ENCODE peak calls at places on chromosome 7, in five cellular contexts. One of them, this sample, is unnamed.

GRCh38 chr7:39709768-39710291 is 86.5 kb downstream of the RALA start:
- DNase-seq in central memory CD4-positive, alpha-beta T cell: no peak
- DNase-seq in effector memory CD8-positive, alpha-beta T cell: no peak
- DNase-seq in fibroblast of the conjunctiva: peak
- DNase-seq in Ammon's horn: peak
- DNase-seq in this sample: no peak

GRCh38 chr7:3482147-3482921 is 181.3 kb downstream of the SDK1 start:
- DNase-seq in effector memory CD8-positive, alpha-beta T cell: no peak
- DNase-seq in central memory CD4-positive, alpha-beta T cell: no peak
- DNase-seq in Ammon's horn: no peak
- DNase-seq in fibroblast of the conjunctiva: peak
- DNase-seq in this sample: no peak

GRCh38 chr7:69429817-69430501 is 168.3 kb upstream of the AUTS2 start:
- DNase-seq in central memory CD4-positive, alpha-beta T cell: no peak
- DNase-seq in Ammon's horn: peak
- DNase-seq in effector memory CD8-positive, alpha-beta T cell: no peak
- DNase-seq in fibroblast of the conjunctiva: peak
- DNase-seq in this sample: no peak

GRCh38 chr7:127690806-127691205 is 38.8 kb downstream of the SND1 start:
- DNase-seq in fibroblast of the conjunctiva: no peak
- DNase-seq in central memory CD4-positive, alpha-beta T cell: no peak
- DNase-seq in Ammon's horn: peak
- DNase-seq in effector memory CD8-positive, alpha-beta T cell: no peak
- DNase-seq in this sample: no peak

GRCh38 chr7:124085168-124085567 is 52.3 kb upstream of the TMEM229A start:
- DNase-seq in fibroblast of the conjunctiva: no peak
- DNase-seq in effector memory CD8-positive, alpha-beta T cell: no peak
- DNase-seq in Ammon's horn: peak
- DNase-seq in central memory CD4-positive, alpha-beta T cell: no peak
- DNase-seq in this sample: no peak

GRCh38 chr7:20217193-20217948 is at the start of gene MACC1:
- DNase-seq in effector memory CD8-positive, alpha-beta T cell: no peak
- DNase-seq in Ammon's horn: peak
- DNase-seq in fibroblast of the conjunctiva: no peak
- DNase-seq in central memory CD4-positive, alpha-beta T cell: no peak
- DNase-seq in this sample: peak

GRCh38 chr7:106166651-106167342 is 54.7 kb upstream of the SYPL1 start:
- DNase-seq in central memory CD4-positive, alpha-beta T cell: peak
- DNase-seq in Ammon's horn: peak
- DNase-seq in effector memory CD8-positive, alpha-beta T cell: peak
- DNase-seq in fibroblast of the conjunctiva: peak
- DNase-seq in this sample: peak

GRCh38 chr7:132469264-132469663 is 107.0 kb downstream of the PLXNA4 start:
- DNase-seq in central memory CD4-positive, alpha-beta T cell: no peak
- DNase-seq in effector memory CD8-positive, alpha-beta T cell: no peak
- DNase-seq in Ammon's horn: no peak
- DNase-seq in fibroblast of the conjunctiva: no peak
- DNase-seq in this sample: no peak

GRCh38 chr7:102046373-102047117 is 229.1 kb downstream of the CUX1 start:
- DNase-seq in fibroblast of the conjunctiva: no peak
- DNase-seq in Ammon's horn: no peak
- DNase-seq in central memory CD4-positive, alpha-beta T cell: no peak
- DNase-seq in effector memory CD8-positive, alpha-beta T cell: no peak
- DNase-seq in this sample: no peak

GRCh38 chr7:130421685-130422084 is 19.1 kb downstream of the CEP41 start:
- DNase-seq in central memory CD4-positive, alpha-beta T cell: no peak
- DNase-seq in fibroblast of the conjunctiva: peak
- DNase-seq in Ammon's horn: peak
- DNase-seq in effector memory CD8-positive, alpha-beta T cell: no peak
- DNase-seq in this sample: no peak

GRCh38 chr7:99784007-99784406 is at the start of gene CYP3A4:
- DNase-seq in effector memory CD8-positive, alpha-beta T cell: no peak
- DNase-seq in fibroblast of the conjunctiva: no peak
- DNase-seq in Ammon's horn: no peak
- DNase-seq in central memory CD4-positive, alpha-beta T cell: no peak
- DNase-seq in this sample: no peak

GRCh38 chr7:37273891-37274290 is 174.8 kb downstream of the ELMO1 start:
- DNase-seq in central memory CD4-positive, alpha-beta T cell: no peak
- DNase-seq in fibroblast of the conjunctiva: no peak
- DNase-seq in Ammon's horn: no peak
- DNase-seq in effector memory CD8-positive, alpha-beta T cell: no peak
- DNase-seq in this sample: no peak

GRCh38 chr7:52782348-52782747 is 253.1 kb upstream of the POM121L12 start:
- DNase-seq in central memory CD4-positive, alpha-beta T cell: no peak
- DNase-seq in Ammon's horn: no peak
- DNase-seq in effector memory CD8-positive, alpha-beta T cell: no peak
- DNase-seq in fibroblast of the conjunctiva: no peak
- DNase-seq in this sample: no peak

GRCh38 chr7:143015102-143015501 is 11.8 kb downstream of the OR9A2 start:
- DNase-seq in effector memory CD8-positive, alpha-beta T cell: no peak
- DNase-seq in central memory CD4-positive, alpha-beta T cell: no peak
- DNase-seq in Ammon's horn: no peak
- DNase-seq in fibroblast of the conjunctiva: no peak
- DNase-seq in this sample: no peak

GRCh38 chr7:36309301-36309700 is 80.4 kb upstream of the ANLN start:
- DNase-seq in effector memory CD8-positive, alpha-beta T cell: no peak
- DNase-seq in Ammon's horn: no peak
- DNase-seq in fibroblast of the conjunctiva: no peak
- DNase-seq in central memory CD4-positive, alpha-beta T cell: no peak
- DNase-seq in this sample: no peak

GRCh38 chr7:55405856-55406541 is 40.9 kb downstream of the LANCL2 start:
- DNase-seq in Ammon's horn: no peak
- DNase-seq in fibroblast of the conjunctiva: no peak
- DNase-seq in effector memory CD8-positive, alpha-beta T cell: no peak
- DNase-seq in central memory CD4-positive, alpha-beta T cell: no peak
- DNase-seq in this sample: no peak

GRCh38 chr7:89680161-89680560 is 474.1 kb upstream of the STEAP1 start:
- DNase-seq in Ammon's horn: no peak
- DNase-seq in effector memory CD8-positive, alpha-beta T cell: no peak
- DNase-seq in central memory CD4-positive, alpha-beta T cell: no peak
- DNase-seq in fibroblast of the conjunctiva: no peak
- DNase-seq in this sample: no peak

GRCh38 chr7:422886-423225 is 96.8 kb downstream of the PDGFA start:
- DNase-seq in effector memory CD8-positive, alpha-beta T cell: no peak
- DNase-seq in fibroblast of the conjunctiva: no peak
- DNase-seq in Ammon's horn: no peak
- DNase-seq in central memory CD4-positive, alpha-beta T cell: no peak
- DNase-seq in this sample: no peak

GRCh38 chr7:143499246-143499645 is 21.6 kb downstream of the TAS2R41 start:
- DNase-seq in Ammon's horn: no peak
- DNase-seq in central memory CD4-positive, alpha-beta T cell: no peak
- DNase-seq in fibroblast of the conjunctiva: no peak
- DNase-seq in effector memory CD8-positive, alpha-beta T cell: no peak
- DNase-seq in this sample: no peak

GRCh38 chr7:36677769-36678435 is 46.4 kb downstream of the AOAH start:
- DNase-seq in fibroblast of the conjunctiva: no peak
- DNase-seq in central memory CD4-positive, alpha-beta T cell: no peak
- DNase-seq in effector memory CD8-positive, alpha-beta T cell: no peak
- DNase-seq in Ammon's horn: no peak
- DNase-seq in this sample: peak

GRCh38 chr7:21844742-21845141 is 101.0 kb downstream of the CDCA7L start:
- DNase-seq in central memory CD4-positive, alpha-beta T cell: no peak
- DNase-seq in effector memory CD8-positive, alpha-beta T cell: no peak
- DNase-seq in fibroblast of the conjunctiva: no peak
- DNase-seq in Ammon's horn: no peak
- DNase-seq in this sample: no peak

GRCh38 chr7:146701166-146701565 is 584.6 kb downstream of the CNTNAP2 start:
- DNase-seq in central memory CD4-positive, alpha-beta T cell: no peak
- DNase-seq in Ammon's horn: no peak
- DNase-seq in fibroblast of the conjunctiva: no peak
- DNase-seq in effector memory CD8-positive, alpha-beta T cell: no peak
- DNase-seq in this sample: no peak

GRCh38 chr7:116832692-116833091 is 29.7 kb upstream of the CAPZA2 start:
- DNase-seq in central memory CD4-positive, alpha-beta T cell: no peak
- DNase-seq in Ammon's horn: no peak
- DNase-seq in effector memory CD8-positive, alpha-beta T cell: no peak
- DNase-seq in fibroblast of the conjunctiva: no peak
- DNase-seq in this sample: no peak

GRCh38 chr7:116180302-116180701 is 30.0 kb upstream of the TES start:
- DNase-seq in fibroblast of the conjunctiva: peak
- DNase-seq in effector memory CD8-positive, alpha-beta T cell: peak
- DNase-seq in Ammon's horn: no peak
- DNase-seq in central memory CD4-positive, alpha-beta T cell: peak
- DNase-seq in this sample: peak

GRCh38 chr7:86914468-86915054 is 144.9 kb downstream of the ELAPOR2 start:
- DNase-seq in effector memory CD8-positive, alpha-beta T cell: no peak
- DNase-seq in Ammon's horn: no peak
- DNase-seq in central memory CD4-positive, alpha-beta T cell: peak
- DNase-seq in fibroblast of the conjunctiva: peak
- DNase-seq in this sample: no peak

GRCh38 chr7:73606801-73607691 is 17.3 kb downstream of the MLXIPL start:
- DNase-seq in effector memory CD8-positive, alpha-beta T cell: peak
- DNase-seq in central memory CD4-positive, alpha-beta T cell: peak
- DNase-seq in Ammon's horn: peak
- DNase-seq in fibroblast of the conjunctiva: no peak
- DNase-seq in this sample: peak

GRCh38 chr7:27148031-27148775 is 629 bp upstream of the HOXA6 start:
- DNase-seq in central memory CD4-positive, alpha-beta T cell: no peak
- DNase-seq in effector memory CD8-positive, alpha-beta T cell: no peak
- DNase-seq in Ammon's horn: no peak
- DNase-seq in fibroblast of the conjunctiva: no peak
- DNase-seq in this sample: no peak

GRCh38 chr7:30206466-30206865 is 71.7 kb downstream of the MTURN start:
- DNase-seq in effector memory CD8-positive, alpha-beta T cell: no peak
- DNase-seq in fibroblast of the conjunctiva: no peak
- DNase-seq in Ammon's horn: no peak
- DNase-seq in central memory CD4-positive, alpha-beta T cell: no peak
- DNase-seq in this sample: no peak

GRCh38 chr7:93620057-93620456 is 45.5 kb upstream of the CALCR start:
- DNase-seq in central memory CD4-positive, alpha-beta T cell: no peak
- DNase-seq in Ammon's horn: no peak
- DNase-seq in fibroblast of the conjunctiva: no peak
- DNase-seq in effector memory CD8-positive, alpha-beta T cell: no peak
- DNase-seq in this sample: no peak

GRCh38 chr7:152177696-152178404 is 152.4 kb downstream of the GALNT11 start:
- DNase-seq in central memory CD4-positive, alpha-beta T cell: no peak
- DNase-seq in effector memory CD8-positive, alpha-beta T cell: no peak
- DNase-seq in fibroblast of the conjunctiva: no peak
- DNase-seq in Ammon's horn: no peak
- DNase-seq in this sample: no peak

GRCh38 chr7:79624336-79624735 is 170.9 kb upstream of the MAGI2 start:
- DNase-seq in effector memory CD8-positive, alpha-beta T cell: no peak
- DNase-seq in fibroblast of the conjunctiva: no peak
- DNase-seq in central memory CD4-positive, alpha-beta T cell: no peak
- DNase-seq in Ammon's horn: no peak
- DNase-seq in this sample: no peak

GRCh38 chr7:76047305-76047810 is 442 bp downstream of the STYXL1 start:
- DNase-seq in fibroblast of the conjunctiva: no peak
- DNase-seq in Ammon's horn: peak
- DNase-seq in central memory CD4-positive, alpha-beta T cell: peak
- DNase-seq in effector memory CD8-positive, alpha-beta T cell: peak
- DNase-seq in this sample: no peak

This sample was measured in immature natural killer cell.